ENCODE peak calls at places on chromosomes 6 and 20, in ten cellular contexts. T is GM10248, O is A549, D is right atrium auricular region, M is glutamatergic neuron, Y is lower lobe of right lung, Q is spleen, J is lower leg skin, C is MCF 10A, X is epithelial cell of proximal tubule. K is an unnamed sample.

GRCh38 chr20:59120491-59120890 is 43.1 kb upstream of the ZNF831 start:
- DNase-seq in T (peak), O (no peak), D (no peak), M (no peak), Y (no peak), Q (no peak), J (no peak), C (no peak), X (no peak), K (no peak)

GRCh38 chr6:144379356-144379755 is 94.2 kb downstream of the UTRN start:
- DNase-seq in T (no peak), O (no peak), D (no peak), M (no peak), Y (no peak), Q (no peak), J (no peak), C (no peak), X (no peak), K (no peak)

GRCh38 chr6:28090902-28091586 is 10.7 kb downstream of the ZNF165 start:
- DNase-seq in T (no peak), O (no peak), D (no peak), M (no peak), Y (no peak), Q (no peak), J (no peak), C (no peak), X (no peak), K (no peak)

GRCh38 chr6:25171301-25171700 is 107.9 kb upstream of the CARMIL1 start:
- DNase-seq in T (no peak), O (no peak), D (no peak), M (no peak), Y (no peak), Q (no peak), J (no peak), C (no peak), X (no peak), K (no peak)

GRCh38 chr20:57768519-57768918 is 58.7 kb upstream of the PMEPA1 start:
- DNase-seq in T (no peak), O (no peak), D (no peak), M (no peak), Y (no peak), Q (no peak), J (peak), C (no peak), X (no peak), K (no peak)

GRCh38 chr6:3869284-3869631 is 20.1 kb downstream of the FAM50B start:
- DNase-seq in T (no peak), O (no peak), D (peak), M (no peak), Y (no peak), Q (no peak), J (peak), C (no peak), X (no peak), K (no peak)

GRCh38 chr6:157106487-157106886 is 216.8 kb downstream of the TMEM242 start:
- DNase-seq in T (no peak), O (peak), D (no peak), M (no peak), Y (no peak), Q (no peak), J (no peak), C (peak), X (peak), K (no peak)

GRCh38 chr6:168078943-168079405 is at the start of gene FRMD1:
- DNase-seq in T (no peak), O (no peak), D (no peak), M (no peak), Y (no peak), Q (no peak), J (no peak), C (no peak), X (no peak), K (no peak)

GRCh38 chr6:115159733-115160132 is 816.9 kb upstream of the HS3ST5 start:
- DNase-seq in T (no peak), O (no peak), D (no peak), M (no peak), Y (no peak), Q (no peak), J (no peak), C (no peak), X (no peak), K (no peak)

GRCh38 chr6:31896856-31897611 is 464 bp downstream of the EHMT2 start:
- DNase-seq in T (no peak), O (no peak), D (no peak), M (peak), Y (no peak), Q (no peak), J (no peak), C (no peak), X (no peak), K (no peak)

GRCh38 chr6:31899215-31899614 is 1.7 kb upstream of the EHMT2 start:
- DNase-seq in T (no peak), O (no peak), D (no peak), M (no peak), Y (no peak), Q (no peak), J (no peak), C (no peak), X (no peak), K (no peak)

GRCh38 chr6:31896493-31896855 is 1.0 kb downstream of the EHMT2 start:
- DNase-seq in T (no peak), O (no peak), D (no peak), M (no peak), Y (no peak), Q (peak), J (no peak), C (no peak), X (no peak), K (no peak)

GRCh38 chr6:31898200-31899011 is 908 bp upstream of the EHMT2 start:
- DNase-seq in T (no peak), O (peak), D (no peak), M (no peak), Y (no peak), Q (peak), J (no peak), C (peak), X (no peak), K (no peak)

DNA sequence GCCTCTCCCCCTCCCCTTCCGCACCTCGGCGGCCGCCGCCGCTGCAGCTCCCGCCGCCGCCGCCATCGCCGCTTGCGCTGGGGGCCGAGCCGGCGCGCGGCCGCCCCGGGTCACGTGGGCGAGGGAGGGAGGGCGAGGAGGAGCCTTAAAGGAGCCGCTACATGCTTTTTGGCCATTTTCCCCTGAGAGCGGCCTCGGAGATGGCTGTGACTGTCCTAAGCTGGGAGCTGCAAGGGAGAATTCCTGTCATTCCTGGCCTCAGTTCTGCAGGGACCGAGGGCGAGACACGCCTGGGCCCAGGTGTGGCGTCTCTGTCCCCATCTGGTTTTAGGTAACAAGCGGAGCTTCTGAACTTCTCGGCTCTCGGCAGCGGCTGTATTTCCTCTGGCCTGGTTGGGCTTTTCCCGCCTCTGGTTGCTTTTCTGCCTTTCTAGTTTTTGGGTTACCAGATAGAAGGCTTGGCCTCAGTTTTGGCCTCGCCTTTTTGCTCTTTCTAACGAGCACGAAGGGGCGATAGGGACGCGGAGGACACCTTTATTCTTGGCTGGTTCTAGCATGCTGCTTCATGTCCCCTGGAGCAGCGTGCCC is at the start of gene EHMT2:
- DNase-seq in T (peak), O (peak), D (peak), M (peak), Y (peak), Q (peak), J (peak), C (peak), X (no peak), K (no peak)
- TF ChIP-seq CTCF in T (no peak), O (no peak), D (no peak), M (no peak), Y (no peak), Q (no peak), J (no peak), C (no peak), X (no peak), K (no peak)

DNA sequence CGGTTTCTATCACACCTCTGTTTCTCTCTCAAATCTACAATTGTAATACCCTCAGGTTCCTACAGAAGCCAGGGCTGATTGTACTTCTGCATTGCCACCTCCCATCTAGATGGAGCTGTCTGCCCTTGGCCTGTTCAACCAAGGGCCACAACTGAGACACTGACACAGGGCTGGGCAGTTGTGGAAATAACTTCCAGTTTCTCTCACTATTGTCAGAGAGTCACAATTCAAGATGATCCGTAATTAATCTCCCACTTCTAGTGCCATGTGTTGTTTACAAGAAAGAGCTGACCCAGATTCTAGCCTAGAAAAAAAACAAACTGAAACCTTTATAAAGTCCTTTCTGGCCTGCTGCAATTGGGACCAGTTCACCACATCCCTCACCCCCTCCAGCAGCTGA is 22.2 kb downstream of the RCAN2 start:
- DNase-seq in T (no peak), O (no peak), D (no peak), M (no peak), Y (no peak), Q (no peak), J (no peak), C (no peak), X (no peak), K (no peak)
- TF ChIP-seq CTCF in T (no peak), O (no peak), D (no peak), M (no peak), Y (no peak), Q (no peak), J (no peak), C (no peak), X (no peak), K (no peak)

GRCh38 chr20:14741616-14742015 is 404.2 kb upstream of the FLRT3 start:
- DNase-seq in T (no peak), O (no peak), D (no peak), M (no peak), Y (no peak), Q (no peak), J (no peak), C (no peak), X (no peak), K (no peak)
- TF ChIP-seq CTCF in T (no peak), O (no peak), D (no peak), M (no peak), Y (no peak), Q (no peak), J (no peak), C (no peak), X (no peak), K (peak)

DNA sequence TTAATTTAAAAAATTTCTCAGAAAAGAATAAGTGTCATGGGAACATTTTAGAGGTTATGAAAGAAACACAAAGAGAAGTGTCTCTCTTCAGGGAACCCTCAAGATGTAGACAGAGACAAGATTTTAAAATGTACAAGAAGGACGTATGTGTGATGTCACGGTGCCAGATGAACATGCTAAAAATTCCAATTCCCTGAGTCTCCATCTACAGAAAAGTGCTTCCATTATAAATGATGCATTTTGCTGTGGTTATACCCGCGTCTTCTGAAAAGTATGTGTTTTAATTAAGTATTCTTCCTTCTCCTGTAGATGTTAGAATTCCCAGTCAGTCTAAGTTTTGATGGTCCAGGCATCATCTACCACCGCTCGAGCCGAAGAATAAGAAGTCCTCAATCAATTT is 489.1 kb downstream of the PREX1 start:
- DNase-seq in T (no peak), O (no peak), D (no peak), M (no peak), Y (no peak), Q (no peak), J (peak), C (peak), X (no peak), K (no peak)
- TF ChIP-seq CTCF in T (no peak), O (no peak), D (no peak), M (no peak), Y (no peak), Q (no peak), J (no peak), C (no peak), X (no peak), K (no peak)

GRCh38 chr6:108168501-108168979 is 2.7 kb downstream of the NR2E1 start:
- DNase-seq in T (peak), O (no peak), D (no peak), M (peak), Y (peak), Q (peak), J (no peak), C (no peak), X (no peak), K (no peak)
- TF ChIP-seq CTCF in T (peak), O (no peak), D (peak), M (no peak), Y (peak), Q (peak), J (no peak), C (no peak), X (peak), K (peak)

GRCh38 chr20:3749689-3750639 is 17.5 kb downstream of the HSPA12B start:
- DNase-seq in T (peak), O (peak), D (no peak), M (peak), Y (peak), Q (peak), J (no peak), C (no peak), X (no peak), K (no peak)
- TF ChIP-seq CTCF in T (peak), O (peak), D (peak), M (peak), Y (peak), Q (peak), J (no peak), C (peak), X (peak), K (peak)

GRCh38 chr20:48041078-48041780 is 255.9 kb upstream of the SULF2 start:
- DNase-seq in T (no peak), O (no peak), D (no peak), M (no peak), Y (no peak), Q (no peak), J (no peak), C (no peak), X (no peak), K (no peak)

GRCh38 chr20:48040051-48040450 is 254.8 kb upstream of the SULF2 start:
- DNase-seq in T (no peak), O (no peak), D (no peak), M (no peak), Y (no peak), Q (no peak), J (no peak), C (no peak), X (no peak), K (no peak)

GRCh38 chr20:48038703-48039102 is 253.4 kb upstream of the SULF2 start:
- DNase-seq in T (no peak), O (no peak), D (no peak), M (no peak), Y (no peak), Q (no peak), J (no peak), C (no peak), X (no peak), K (no peak)

GRCh38 chr20:48040491-48040890 is 255.2 kb upstream of the SULF2 start:
- DNase-seq in T (no peak), O (no peak), D (no peak), M (no peak), Y (no peak), Q (no peak), J (no peak), C (no peak), X (no peak), K (no peak)

DNA sequence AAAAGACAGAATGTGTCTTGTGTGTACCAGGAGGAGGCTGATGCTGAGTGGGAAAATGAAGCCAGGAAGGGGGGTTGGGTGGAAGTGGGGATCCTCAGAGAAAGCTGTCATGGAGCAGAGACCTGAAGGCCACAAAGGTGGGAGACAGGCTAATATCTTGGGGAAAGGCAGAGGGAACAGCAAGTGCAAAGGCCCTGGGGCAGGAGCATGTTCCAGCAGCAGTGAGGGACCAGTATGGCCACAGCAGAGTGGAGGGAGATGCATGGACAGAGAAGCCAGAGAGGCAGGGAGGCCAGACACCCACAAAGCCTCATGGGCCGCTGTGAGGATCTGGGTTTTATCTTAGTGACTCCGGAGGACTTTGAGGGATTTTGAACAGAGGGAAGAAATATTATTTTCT is 254.2 kb upstream of the SULF2 start:
- DNase-seq in T (no peak), O (no peak), D (no peak), M (no peak), Y (no peak), Q (no peak), J (no peak), C (no peak), X (no peak), K (no peak)
- TF ChIP-seq CTCF in T (no peak), O (no peak), D (no peak), M (no peak), Y (no peak), Q (no peak), J (no peak), C (no peak), X (no peak), K (no peak)

DNA sequence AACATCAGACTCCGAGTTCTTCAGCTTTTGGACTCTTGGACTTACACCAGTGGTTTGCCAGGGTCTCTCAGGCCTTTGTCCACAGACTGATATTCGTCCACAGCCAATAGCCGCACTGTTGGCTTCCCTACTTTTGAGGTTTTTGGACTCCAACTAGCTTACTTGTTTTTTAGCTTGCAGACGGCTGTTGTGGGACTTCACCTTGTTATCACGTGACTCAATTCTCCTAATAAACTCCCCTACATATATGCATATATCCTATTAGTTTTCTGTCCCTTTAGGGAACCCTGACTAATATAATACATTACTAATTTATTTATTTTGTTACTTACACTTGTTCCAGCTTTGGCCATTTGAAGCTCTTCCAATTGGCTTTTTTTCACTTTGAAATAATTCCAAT is 311.3 kb downstream of the BMP2 start:
- DNase-seq in T (no peak), O (no peak), D (no peak), M (no peak), Y (no peak), Q (no peak), J (no peak), C (no peak), X (no peak), K (no peak)
- TF ChIP-seq CTCF in T (no peak), O (no peak), D (no peak), M (no peak), Y (no peak), Q (no peak), J (no peak), C (no peak), X (no peak), K (no peak)